ENCODE peak calls at places on chromosomes 11 and 22, in seven cellular contexts. I is activated B cell treated with CpG ODN at 0.5 μM for 24 hours, A is BE2C, C is HCT116, Y is MM.1S, Z is colonic mucosa, X is fibroblast of villous mesenchyme. U is an unnamed sample.
A peak's percentile ranks its signal among the peaks of the same experiment; 100 is the strongest.

GRCh38 chr11:58926695-58927094 is 12.6 kb upstream of the GLYATL1 start:
- DNase-seq in X (peak; percentile 23), Y (no peak), I (no peak), Z (no peak), C (no peak), A (no peak), U (no peak)

GRCh38 chr22:47606426-47606825 is 844.0 kb downstream of the TBC1D22A start:
- DNase-seq in C (no peak), Y (no peak), I (no peak), X (no peak), A (no peak), Z (no peak), U (no peak)

GRCh38 chr11:65501530-65502273 is 2.9 kb downstream of the MALAT1 start:
- DNase-seq in Z (no peak), X (peak; percentile 63), I (no peak), Y (no peak), A (no peak), C (no peak), U (no peak)

GRCh38 chr11:61869636-61870428 is 21.5 kb downstream of the FADS3 start:
- DNase-seq in X (no peak), Y (no peak), Z (no peak), A (no peak), I (no peak), C (no peak), U (no peak)

GRCh38 chr11:61334434-61335354 is 1.7 kb downstream of the TKFC start:
- DNase-seq in A (no peak), C (no peak), I (no peak), Z (no peak), Y (no peak), X (peak; percentile 51), U (no peak)

GRCh38 chr11:128208329-128209220 is 378.8 kb downstream of the ETS1 start:
- DNase-seq in X (peak; percentile 73), Z (no peak), C (peak; percentile 57), Y (no peak), I (no peak), A (no peak), U (no peak)

GRCh38 chr11:74280494-74280893 is 30.9 kb downstream of the P4HA3 start:
- DNase-seq in Z (no peak), Y (no peak), I (no peak), X (no peak), A (no peak), C (no peak), U (no peak)

GRCh38 chr11:69537126-69537525 is 55.7 kb downstream of the LINC01488 start:
- DNase-seq in A (no peak), I (no peak), C (no peak), Z (no peak), Y (no peak), X (no peak), U (no peak)

GRCh38 chr11:747176-748006 is at the start of gene TALDO1:
- DNase-seq in Z (peak; percentile 93), A (peak; percentile 91), C (peak; percentile 57), I (peak; percentile 91), X (peak; percentile 84), Y (peak; percentile 95), U (peak; percentile 93)

GRCh38 chr22:48337957-48338792 is 1489.5 kb downstream of the BRD1 start:
- DNase-seq in I (no peak), A (no peak), C (no peak), X (no peak), Z (no peak), Y (no peak), U (no peak)

GRCh38 chr11:55811067-55811466 is at the start of gene OR5L1:
- DNase-seq in A (no peak), Z (no peak), X (no peak), I (no peak), C (no peak), Y (no peak), U (no peak)

GRCh38 chr22:40951795-40952602 is 821 bp downstream of the RBX1 start:
- DNase-seq in Y (no peak), X (no peak), C (no peak), Z (no peak), A (no peak), I (no peak), U (no peak)

GRCh38 chr22:50691521-50691920 is 18.9 kb downstream of the SHANK3 start:
- DNase-seq in C (peak; percentile 29), Z (no peak), A (peak; percentile 46), I (no peak), X (peak; percentile 56), Y (peak; percentile 54), U (no peak)

GRCh38 chr11:102256251-102256650 is 61.0 kb upstream of the BIRC3 start:
- DNase-seq in Y (no peak), C (no peak), Z (no peak), A (peak; percentile 24), I (no peak), X (peak; percentile 68), U (no peak)

GRCh38 chr11:77981346-77981947 is 13.0 kb downstream of the INTS4 start:
- DNase-seq in I (no peak), C (no peak), X (peak; percentile 28), Z (no peak), A (no peak), Y (no peak), U (no peak)

GRCh38 chr22:17269607-17270261 is 50.5 kb upstream of the ADA2 start:
- DNase-seq in Y (no peak), I (no peak), C (no peak), A (no peak), X (no peak), Z (peak; percentile 61), U (no peak)

GRCh38 chr11:62345862-62346261 is 8.6 kb downstream of the ASRGL1 start:
- DNase-seq in I (no peak), A (no peak), Y (no peak), C (no peak), Z (peak; percentile 59), X (no peak), U (no peak)

GRCh38 chr11:17528181-17528691 is 16.0 kb downstream of the USH1C start:
- DNase-seq in Z (peak; percentile 48), I (no peak), C (no peak), Y (peak; percentile 57), A (peak; percentile 60), X (peak; percentile 33), U (peak; percentile 64)

GRCh38 chr11:78414321-78415051 is 3.1 kb downstream of the GAB2 start:
- DNase-seq in I (no peak), Z (no peak), Y (no peak), C (no peak), X (peak; percentile 33), A (peak; percentile 16), U (no peak)

GRCh38 chr22:30183271-30183670 is 63.3 kb downstream of the LIF start:
- DNase-seq in Z (no peak), Y (no peak), C (no peak), X (no peak), A (no peak), I (no peak), U (no peak)

DNA sequence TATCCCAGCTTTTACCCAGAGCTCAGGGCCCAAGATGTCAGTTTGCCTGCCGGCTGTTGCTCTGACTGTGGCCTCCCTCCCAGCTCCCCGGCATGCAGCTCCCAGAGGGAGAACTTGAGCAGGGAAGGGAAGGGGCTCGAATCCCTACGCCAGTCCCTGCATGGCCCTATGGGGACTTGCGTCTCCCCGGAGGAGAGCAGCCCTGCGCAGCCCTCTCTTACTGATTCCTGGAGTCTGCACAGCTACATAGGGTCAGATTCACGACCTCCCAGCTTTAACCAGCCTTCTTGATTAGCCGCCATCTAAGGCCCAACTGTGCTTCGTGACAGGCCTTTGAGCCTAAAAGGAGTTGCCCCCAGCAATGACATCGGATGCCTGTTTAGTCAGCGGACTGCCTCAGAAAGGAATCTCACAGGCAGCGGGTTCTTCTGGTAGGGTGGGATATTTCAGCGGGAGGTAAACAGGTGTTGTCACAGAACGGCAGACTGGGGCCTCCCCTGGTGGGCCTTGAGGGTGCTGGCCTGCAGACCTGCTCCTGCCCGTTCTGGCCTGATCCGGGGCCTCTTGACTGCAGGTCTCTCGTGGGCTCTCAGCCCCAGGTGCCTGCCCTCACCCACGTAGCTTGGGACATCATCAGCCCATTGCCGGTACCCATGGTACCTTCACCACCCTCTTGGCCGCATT is 43.8 kb upstream of the KCNQ1OT1 start:
- DNase-seq in Y (no peak), A (no peak), C (no peak), I (no peak), X (no peak), Z (no peak), U (no peak)
- TF ChIP-seq CTCF in Y (no peak), A (no peak), C (no peak), I (no peak), X (no peak), Z (no peak), U (no peak)

DNA sequence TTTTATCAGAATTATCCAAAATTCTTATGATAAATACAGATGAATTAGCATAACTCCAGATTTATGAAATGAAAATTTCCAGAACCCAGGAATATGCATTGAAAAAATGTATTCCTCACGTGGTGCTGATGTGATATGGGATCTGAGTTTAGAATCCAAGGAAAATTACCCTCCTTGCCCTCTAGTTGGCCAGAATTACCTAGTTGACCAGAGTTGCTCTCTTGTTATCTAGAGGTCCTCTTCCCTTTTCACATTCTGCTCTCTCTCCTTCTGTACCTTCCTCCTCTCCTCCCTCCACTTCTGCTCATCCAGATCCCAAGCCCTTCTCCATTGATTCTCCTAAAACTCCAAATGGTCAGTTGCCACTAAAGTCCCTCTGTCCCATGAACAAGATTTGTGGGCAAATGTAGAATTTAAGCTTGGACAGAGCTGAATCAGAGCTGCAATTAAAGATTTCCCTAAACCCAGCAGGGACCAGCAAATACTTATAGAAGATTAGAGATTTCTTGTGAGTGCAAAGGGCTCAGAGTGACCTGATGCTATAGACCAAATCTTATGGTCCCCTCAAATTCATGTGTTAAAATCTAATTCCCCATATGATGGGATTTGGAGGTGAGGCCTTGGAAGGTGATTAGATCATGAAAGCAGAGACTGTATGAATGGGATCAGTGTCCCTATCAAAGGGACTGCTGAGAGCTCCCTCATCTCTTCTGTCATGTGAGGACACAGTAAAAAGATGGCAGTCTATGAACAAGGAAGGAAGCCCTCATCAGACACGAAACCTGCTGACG is 103.2 kb upstream of the IGLL5 start:
- DNase-seq in I (no peak), C (no peak), Y (no peak), A (no peak), Z (no peak), X (no peak), U (no peak)
- TF ChIP-seq CTCF in I (no peak), C (no peak), Y (no peak), A (no peak), Z (no peak), X (no peak), U (peak; percentile 19)

GRCh38 chr11:44565008-44565745 is at the start of gene CD82:
- DNase-seq in I (peak; percentile 98), C (peak; percentile 92), A (peak; percentile 98), Y (peak; percentile 98), X (peak; percentile 99), Z (peak; percentile 100), U (peak; percentile 100)
- TF ChIP-seq CTCF in I (no peak), C (no peak), A (no peak), Y (peak; percentile 22), X (peak; percentile 18), Z (peak; percentile 29), U (peak; percentile 48)

DNA sequence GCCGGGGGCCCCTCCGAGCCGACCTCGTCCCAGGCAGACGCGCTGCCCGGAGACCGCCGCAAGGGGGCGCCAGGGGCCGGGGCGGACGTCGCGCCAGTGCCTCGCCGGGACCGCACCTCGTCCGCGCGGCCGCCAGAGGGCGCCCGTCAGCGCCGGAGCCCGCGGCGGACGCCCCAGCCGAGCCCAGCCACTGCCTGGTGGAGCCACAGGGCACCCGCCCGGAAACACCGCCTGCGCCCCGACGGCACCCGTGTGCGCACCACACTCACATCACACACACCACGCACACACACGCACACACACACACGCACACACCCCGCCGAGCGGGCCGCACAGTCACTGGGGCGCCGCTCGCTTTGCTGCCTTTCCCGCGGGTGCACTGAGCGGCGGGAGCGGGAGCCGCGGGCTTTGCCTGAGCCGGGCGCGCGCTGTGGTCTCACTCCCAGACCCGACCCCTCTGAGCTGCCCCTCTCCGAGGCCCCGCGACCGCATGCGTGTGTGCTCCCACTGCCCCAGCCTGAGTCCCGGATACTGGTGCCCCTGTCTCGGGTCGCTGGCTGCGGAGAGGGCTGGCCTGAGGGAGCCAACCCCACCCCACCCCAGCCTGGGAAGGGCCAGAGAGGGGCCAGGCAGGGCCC is 449.3 kb downstream of the OPCML start:
- DNase-seq in C (no peak), A (peak; percentile 76), I (no peak), Z (peak; percentile 43), Y (peak; percentile 59), X (no peak), U (peak; percentile 90)
- TF ChIP-seq CTCF in C (no peak), A (peak; percentile 33), I (no peak), Z (peak; percentile 44), Y (peak; percentile 39), X (peak; percentile 4), U (peak; percentile 100)

U was measured in progenitor cell of endocrine pancreas.